ENCODE peak calls at places on chromosomes 3 and 15, in nine cellular contexts. F is CD4-positive, CD25-positive, alpha-beta regulatory T cell; J is NCI-H2081; L is fibroblast of pulmonary artery; Z is nephron progenitor cell; S is KBM-7; P is breast epithelium; O is NCI-H748 treated with DMSO at 0.1 percent for 48 hours; U is ELR. B is an unnamed sample.

GRCh38 chr3:9205345-9206143 is 43.9 kb downstream of the SRGAP3 start:
- DNase-seq in Z (no peak), P (no peak), J (no peak), L (no peak), U (no peak), F (no peak), O (no peak), S (no peak), B (no peak)

GRCh38 chr3:166013073-166013679 is 176.0 kb upstream of the BCHE start:
- DNase-seq in U (peak), L (peak), J (peak), O (peak), S (peak), Z (peak), P (no peak), F (no peak), B (peak)

GRCh38 chr3:65448120-65448519 is 590.6 kb downstream of the MAGI1 start:
- DNase-seq in S (no peak), O (peak), P (no peak), Z (no peak), F (no peak), J (no peak), U (no peak), L (no peak), B (no peak)

GRCh38 chr3:171824824-171825221 is 14.5 kb upstream of the PLD1 start:
- DNase-seq in L (peak), Z (no peak), S (no peak), O (no peak), F (no peak), J (no peak), U (peak), P (no peak), B (no peak)

GRCh38 chr15:26996250-26996649 is 25.3 kb downstream of the GABRG3 start:
- DNase-seq in O (no peak), U (no peak), P (no peak), L (no peak), F (no peak), S (no peak), J (no peak), Z (no peak), B (no peak)

GRCh38 chr3:86937306-86937791 is 53.6 kb downstream of the VGLL3 start:
- DNase-seq in S (no peak), Z (no peak), L (peak), P (peak), O (no peak), J (no peak), U (peak), F (no peak), B (no peak)

GRCh38 chr15:98878172-98878571 is 129.4 kb downstream of the PGPEP1L start:
- DNase-seq in U (no peak), P (no peak), F (no peak), O (no peak), Z (no peak), L (no peak), S (no peak), J (no peak), B (no peak)

GRCh38 chr3:150410311-150411105 is 2.4 kb downstream of the TSC22D2 start:
- DNase-seq in L (peak), U (peak), O (no peak), F (peak), P (peak), Z (peak), J (peak), S (peak), B (peak)

GRCh38 chr3:52087728-52088127 is 31.4 kb upstream of the DUSP7 start:
- DNase-seq in L (no peak), P (no peak), O (no peak), F (no peak), S (no peak), J (no peak), Z (no peak), U (no peak), B (no peak)

GRCh38 chr3:143158549-143158988 is 39.0 kb downstream of the CHST2 start:
- DNase-seq in J (no peak), S (no peak), O (no peak), P (no peak), F (no peak), Z (no peak), L (peak), U (peak), B (no peak)

GRCh38 chr3:126474498-126475410 is 937 bp downstream of the ZXDC start:
- DNase-seq in P (peak), O (no peak), U (peak), L (peak), S (peak), J (peak), F (peak), Z (peak), B (peak)

GRCh38 chr3:123283074-123283473 is 81.3 kb downstream of the SEC22A start:
- DNase-seq in S (no peak), J (no peak), P (no peak), F (no peak), Z (no peak), U (no peak), L (no peak), O (no peak), B (no peak)

GRCh38 chr3:128493221-128494151 is 485 bp upstream of the GATA2 start:
- DNase-seq in Z (no peak), U (no peak), S (no peak), O (no peak), J (no peak), F (no peak), P (no peak), L (no peak), B (no peak)

GRCh38 chr3:23662079-23662617 is 143.6 kb upstream of the UBE2E1 start:
- DNase-seq in P (no peak), F (no peak), Z (no peak), L (no peak), U (peak), S (peak), J (no peak), O (no peak), B (no peak)

GRCh38 chr3:171640520-171641412 is 169.5 kb downstream of the PLD1 start:
- DNase-seq in Z (peak), J (no peak), P (peak), U (peak), O (no peak), S (no peak), F (no peak), L (peak), B (no peak)

GRCh38 chr3:13119471-13120220 is 46.4 kb upstream of the IQSEC1 start:
- DNase-seq in Z (no peak), P (no peak), O (no peak), J (no peak), L (no peak), U (no peak), S (no peak), F (no peak), B (no peak)

GRCh38 chr3:129503387-129504010 is 24.9 kb upstream of the RHO start:
- DNase-seq in P (no peak), Z (no peak), S (no peak), O (no peak), J (peak), L (no peak), U (peak), F (no peak), B (no peak)

GRCh38 chr3:138367912-138368311 is 19.5 kb downstream of the MRAS start:
- DNase-seq in F (no peak), O (no peak), S (no peak), P (peak), J (no peak), L (peak), Z (no peak), U (peak), B (no peak)

GRCh38 chr3:161069441-161070251 is 35.5 kb downstream of the B3GALNT1 start:
- DNase-seq in P (no peak), F (no peak), Z (no peak), J (no peak), S (peak), O (no peak), U (peak), L (peak), B (no peak)

GRCh38 chr3:65833761-65834505 is 204.8 kb downstream of the MAGI1 start:
- DNase-seq in F (no peak), P (no peak), L (peak), O (no peak), S (no peak), Z (no peak), U (peak), J (no peak), B (no peak)

GRCh38 chr3:49511631-49512030 is 41.6 kb downstream of the DAG1 start:
- DNase-seq in S (no peak), Z (no peak), O (no peak), L (no peak), F (no peak), U (no peak), J (no peak), P (no peak), B (no peak)

GRCh38 chr3:146133436-146133835 is 27.5 kb downstream of the PLOD2 start:
- DNase-seq in S (no peak), U (no peak), O (no peak), Z (no peak), P (no peak), F (no peak), J (no peak), L (peak), B (no peak)

GRCh38 chr15:64640146-64640868 is 135.1 kb downstream of the RBPMS2 start:
- DNase-seq in S (no peak), J (no peak), O (no peak), P (no peak), F (no peak), L (no peak), Z (no peak), U (peak), B (no peak)

GRCh38 chr15:85500729-85501128 is 120.3 kb downstream of the AKAP13 start:
- DNase-seq in U (no peak), F (no peak), Z (no peak), L (peak), O (no peak), S (no peak), J (no peak), P (no peak), B (peak)

GRCh38 chr3:133529809-133530208 is 43.7 kb upstream of the CDV3 start:
- DNase-seq in L (no peak), P (no peak), Z (no peak), O (no peak), J (no peak), F (no peak), U (no peak), S (no peak), B (no peak)

GRCh38 chr3:122410639-122411038 is 5.2 kb downstream of the WDR5B start:
- DNase-seq in P (no peak), S (no peak), J (no peak), U (no peak), Z (no peak), O (no peak), L (no peak), F (no peak), B (no peak)

GRCh38 chr3:13393427-13394360 is 26.4 kb downstream of the NUP210 start:
- DNase-seq in Z (no peak), J (no peak), F (no peak), O (no peak), L (no peak), U (no peak), P (no peak), S (no peak), B (no peak)

GRCh38 chr3:29281265-29282228 is 676 bp downstream of the RBMS3 start:
- DNase-seq in U (peak), F (peak), O (no peak), L (peak), P (no peak), S (no peak), J (no peak), Z (peak), B (peak)

GRCh38 chr3:170978335-170978745 is 48.2 kb downstream of the SLC2A2 start:
- DNase-seq in L (no peak), Z (no peak), P (no peak), J (no peak), F (no peak), U (peak), S (no peak), O (no peak), B (no peak)